ENCODE peak calls at places on chromosomes 3 and 15, in eight cellular contexts. J is CD8-positive, alpha-beta T cell; F is left ventricle myocardium inferior; E is pancreas; P is A549; B is activated B cell treated with CpG ODN at 0.5 μM for 24 hours; K is B cell; Z is mesothelial cell of epicardium. N is an unnamed sample.

GRCh38 chr3:46878796-46879436 is 1.4 kb downstream of the PTH1R start:
- DNase-seq in J (no peak), F (no peak), E (no peak), P (peak; percentile 31), B (no peak), K (no peak), Z (no peak), N (no peak)

GRCh38 chr3:49410844-49411549 is 779 bp downstream of the RHOA start:
- DNase-seq in J (no peak), F (no peak), E (no peak), P (no peak), B (no peak), K (no peak), Z (no peak), N (no peak)

GRCh38 chr3:99549918-99550603 is 88.3 kb upstream of the COL8A1 start:
- DNase-seq in J (no peak), F (no peak), E (no peak), P (no peak), B (no peak), K (no peak), Z (no peak), N (no peak)

GRCh38 chr3:38497026-38497425 is 886 bp downstream of the EXOG start:
- DNase-seq in J (no peak), F (no peak), E (no peak), P (no peak), B (no peak), K (no peak), Z (no peak), N (no peak)

GRCh38 chr3:71444028-71444860 is 139.3 kb downstream of the FOXP1 start:
- DNase-seq in J (peak; percentile 58), F (no peak), E (no peak), P (no peak), B (peak; percentile 62), K (peak; percentile 84), Z (no peak), N (no peak)

GRCh38 chr3:101998256-101998926 is 149.1 kb downstream of the NFKBIZ start:
- DNase-seq in J (no peak), F (no peak), E (no peak), P (peak; percentile 13), B (no peak), K (no peak), Z (no peak), N (no peak)

GRCh38 chr15:25670025-25670554 is 193.0 kb downstream of the ATP10A start:
- DNase-seq in J (no peak), F (peak; percentile 69), E (no peak), P (peak; percentile 7), B (no peak), K (no peak), Z (peak; percentile 56), N (peak; percentile 93)

GRCh38 chr15:35173444-35174118 is 88.5 kb upstream of the NANOGP8 start:
- DNase-seq in J (no peak), F (no peak), E (no peak), P (no peak), B (no peak), K (no peak), Z (no peak), N (no peak)

GRCh38 chr3:52606373-52607085 is 70.1 kb downstream of the UQCC5 start:
- DNase-seq in J (no peak), F (no peak), E (no peak), P (peak; percentile 66), B (no peak), K (no peak), Z (no peak), N (no peak)

GRCh38 chr15:82554351-82554750 is 14.1 kb upstream of the RPS17 start:
- DNase-seq in J (no peak), F (no peak), E (no peak), P (no peak), B (no peak), K (no peak), Z (no peak), N (no peak)

GRCh38 chr15:101105059-101105851 is 146.6 kb downstream of the CHSY1 start:
- DNase-seq in J (no peak), F (no peak), E (peak; percentile 12), P (no peak), B (no peak), K (no peak), Z (no peak), N (no peak)

GRCh38 chr3:184459355-184459754 is 79.5 kb downstream of the CHRD start:
- DNase-seq in J (no peak), F (no peak), E (no peak), P (no peak), B (no peak), K (no peak), Z (no peak), N (no peak)

GRCh38 chr3:14716593-14716992 is 41.7 kb downstream of the C3orf20 start:
- DNase-seq in J (no peak), F (no peak), E (no peak), P (no peak), B (no peak), K (no peak), Z (no peak), N (no peak)

GRCh38 chr3:58857423-58857822 is 190.8 kb upstream of the FAM3D start:
- DNase-seq in J (no peak), F (no peak), E (no peak), P (no peak), B (no peak), K (no peak), Z (no peak), N (no peak)

GRCh38 chr3:58346368-58346767 is 13.7 kb downstream of the PXK start:
- DNase-seq in J (no peak), F (no peak), E (no peak), P (no peak), B (no peak), K (no peak), Z (no peak), N (no peak)

GRCh38 chr3:57030711-57031110 is 29.8 kb upstream of the SPATA12 start:
- DNase-seq in J (no peak), F (no peak), E (no peak), P (no peak), B (no peak), K (no peak), Z (no peak), N (no peak)

GRCh38 chr15:77519540-77519939 is 98.9 kb downstream of the HMG20A start:
- DNase-seq in J (no peak), F (no peak), E (no peak), P (no peak), B (no peak), K (no peak), Z (no peak), N (no peak)

GRCh38 chr3:25768851-25769250 is 14.4 kb downstream of the NGLY1 start:
- DNase-seq in J (no peak), F (no peak), E (no peak), P (no peak), B (no peak), K (peak; percentile 52), Z (no peak), N (no peak)

GRCh38 chr3:56781762-56782161 is 20.0 kb downstream of the ARHGEF3 start:
- DNase-seq in J (no peak), F (no peak), E (no peak), P (no peak), B (no peak), K (no peak), Z (no peak), N (no peak)

DNA sequence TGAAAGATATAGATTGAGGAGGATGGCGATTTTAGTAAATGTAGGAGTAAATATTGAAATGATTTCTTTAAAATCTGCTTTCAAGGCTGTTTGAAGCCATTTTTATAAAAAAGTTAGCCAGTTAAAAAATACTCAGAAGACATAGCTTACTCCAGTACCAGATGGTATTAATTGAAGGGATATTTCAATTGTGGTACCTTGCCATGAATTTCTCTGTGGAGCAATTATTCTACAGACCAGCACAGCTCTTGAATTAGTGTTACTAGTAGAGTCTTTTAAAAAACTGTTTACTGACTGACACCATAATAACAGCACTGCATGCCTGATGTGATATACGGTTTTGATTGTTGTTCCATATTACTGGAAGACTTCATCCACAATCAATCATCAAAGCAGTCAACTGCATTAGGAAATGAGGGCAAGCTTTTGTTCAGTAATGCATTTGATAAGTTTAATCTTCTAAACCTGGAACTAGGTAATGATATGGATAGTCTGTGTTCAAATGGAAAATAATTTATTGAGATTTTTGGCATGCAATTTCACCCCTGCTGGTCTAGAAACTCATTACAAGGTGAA is 106.4 kb downstream of the MFSD1 start:
- DNase-seq in J (no peak), F (no peak), E (no peak), P (no peak), B (no peak), K (no peak), Z (no peak), N (no peak)
- TF ChIP-seq CTCF in J (no peak), F (no peak), E (no peak), P (no peak), B (no peak), K (no peak), Z (no peak), N (no peak)

GRCh38 chr15:40461958-40462357 is 8.8 kb upstream of the CHST14 start:
- DNase-seq in J (no peak), F (no peak), E (peak; percentile 50), P (no peak), B (no peak), K (no peak), Z (no peak), N (no peak)
- TF ChIP-seq CTCF in J (no peak), F (no peak), E (no peak), P (no peak), B (no peak), K (no peak), Z (no peak), N (no peak)

DNA sequence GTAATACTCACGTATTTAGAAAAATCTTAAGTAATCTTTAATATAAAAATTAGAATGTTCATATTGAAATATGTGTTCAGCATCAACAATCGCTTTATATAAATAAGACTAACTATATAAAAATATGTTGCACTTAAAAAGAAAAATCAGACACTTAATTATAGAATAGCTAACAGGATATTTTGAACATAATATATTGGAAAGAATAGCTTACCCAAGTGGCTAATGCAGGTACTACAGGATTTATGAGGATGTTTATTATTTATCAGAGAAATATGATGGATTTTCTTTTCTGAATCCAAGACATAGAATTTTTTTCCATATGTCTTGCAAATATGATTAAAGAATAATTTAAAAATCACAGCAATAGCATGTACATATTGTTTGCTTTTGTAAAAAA is 567.9 kb upstream of the GBE1 start:
- DNase-seq in J (no peak), F (no peak), E (no peak), P (no peak), B (no peak), K (no peak), Z (no peak), N (no peak)
- TF ChIP-seq CTCF in J (no peak), F (peak; percentile 56), E (no peak), P (no peak), B (no peak), K (peak; percentile 51), Z (peak; percentile 77), N (peak; percentile 50)

GRCh38 chr3:116453676-116454346 is 8.5 kb upstream of the LSAMP start:
- DNase-seq in J (no peak), F (no peak), E (no peak), P (no peak), B (no peak), K (no peak), Z (no peak), N (no peak)
- TF ChIP-seq CTCF in J (no peak), F (no peak), E (no peak), P (no peak), B (no peak), K (no peak), Z (peak; percentile 55), N (peak; percentile 51)

GRCh38 chr15:74300057-74300620 is 64.0 kb downstream of the CCDC33 start:
- DNase-seq in J (no peak), F (no peak), E (no peak), P (no peak), B (no peak), K (no peak), Z (no peak), N (no peak)
- TF ChIP-seq CTCF in J (no peak), F (no peak), E (no peak), P (no peak), B (no peak), K (no peak), Z (no peak), N (no peak)

GRCh38 chr3:194740859-194741486 is 55.3 kb downstream of the FAM43A start:
- DNase-seq in J (no peak), F (no peak), E (no peak), P (peak; percentile 61), B (no peak), K (no peak), Z (no peak), N (no peak)
- TF ChIP-seq CTCF in J (no peak), F (no peak), E (no peak), P (no peak), B (no peak), K (no peak), Z (no peak), N (no peak)